ENCODE peak calls at places on chromosome 13, in five cellular contexts. M, Z, L, C and U are unnamed samples.

GRCh38 chr13:109818891-109819290 is 32.5 kb upstream of the IRS2 start:
- DNase-seq in C (no peak), M (no peak), L (no peak), Z (no peak), U (no peak)

GRCh38 chr13:51534075-51534817 is 50.0 kb upstream of the WDFY2 start:
- DNase-seq in C (no peak), Z (peak), L (no peak), M (no peak), U (no peak)

GRCh38 chr13:47110833-47111240 is 214.0 kb upstream of the HTR2A start:
- DNase-seq in Z (no peak), L (no peak), M (no peak), C (no peak), U (no peak)

GRCh38 chr13:107376393-107377085 is 808.6 kb upstream of the ARGLU1 start:
- DNase-seq in C (no peak), L (peak), Z (no peak), M (no peak), U (no peak)

GRCh38 chr13:98443329-98443728 is 133.6 kb downstream of the STK24 start:
- DNase-seq in M (peak), L (no peak), C (no peak), Z (no peak), U (no peak)

GRCh38 chr13:41962994-41963393 is 2.1 kb upstream of the VWA8 start:
- DNase-seq in L (no peak), C (no peak), M (no peak), Z (no peak), U (no peak)

GRCh38 chr13:24074687-24075086 is 85.8 kb upstream of the SPATA13 start:
- DNase-seq in M (no peak), Z (no peak), L (no peak), C (no peak), U (no peak)

GRCh38 chr13:66803759-66804456 is 426.2 kb downstream of the PCDH9 start:
- DNase-seq in M (no peak), C (no peak), Z (no peak), L (peak), U (peak)

GRCh38 chr13:108902557-108903155 is 273.2 kb downstream of the MYO16 start:
- DNase-seq in Z (no peak), M (no peak), L (no peak), C (no peak), U (no peak)

GRCh38 chr13:50529154-50529882 is 314.2 kb downstream of the DLEU7 start:
- DNase-seq in Z (peak), M (peak), C (no peak), L (peak), U (no peak)

GRCh38 chr13:20993661-20994440 is 67.5 kb downstream of the LATS2 start:
- DNase-seq in M (peak), L (no peak), C (no peak), Z (no peak), U (no peak)

GRCh38 chr13:25447396-25447795 is 75.6 kb downstream of the ATP8A2 start:
- DNase-seq in L (no peak), M (no peak), Z (no peak), C (no peak), U (peak)

GRCh38 chr13:67229438-67230242 is 496 bp downstream of the PCDH9 start:
- DNase-seq in M (no peak), L (peak), C (no peak), Z (peak), U (peak)

GRCh38 chr13:109910131-109910530 is 123.7 kb upstream of the IRS2 start:
- DNase-seq in L (no peak), M (no peak), Z (no peak), C (no peak), U (no peak)

GRCh38 chr13:104204177-104204576 is 1138.0 kb upstream of the SLC10A2 start:
- DNase-seq in C (no peak), M (no peak), Z (no peak), L (peak), U (peak)

GRCh38 chr13:31786011-31786410 is 46.7 kb downstream of the RXFP2 start:
- DNase-seq in M (no peak), L (no peak), Z (no peak), C (no peak), U (no peak)

GRCh38 chr13:63948045-63948444 is 2532.4 kb upstream of the PCDH20 start:
- DNase-seq in C (no peak), Z (no peak), M (no peak), L (no peak), U (no peak)

GRCh38 chr13:33509642-33510229 is 224.2 kb upstream of the STARD13 start:
- DNase-seq in M (peak), L (no peak), C (no peak), Z (peak), U (no peak)